ENCODE peak calls at places on chromosomes 7 and 10, in five cellular contexts. F is NCI-H2029, W is GM13977, G is H7, B is left cardiac atrium. L is an unnamed sample.

GRCh38 chr10:354901-355617 is 219.8 kb downstream of the ZMYND11 start:
- DNase-seq in F (no peak), W (no peak), G (no peak), B (no peak), L (no peak)

GRCh38 chr10:95308389-95309302 is 17.8 kb upstream of the PDLIM1 start:
- DNase-seq in F (no peak), W (no peak), G (no peak), B (peak), L (peak)

GRCh38 chr10:100996678-100997363 is 2.8 kb upstream of the LZTS2 start:
- DNase-seq in F (no peak), W (peak), G (peak), B (no peak), L (no peak)

GRCh38 chr7:41733063-41733398 is 30.1 kb upstream of the INHBA start:
- DNase-seq in F (no peak), W (no peak), G (no peak), B (no peak), L (no peak)

GRCh38 chr10:19853839-19854238 is 37.6 kb downstream of the PLXDC2 start:
- DNase-seq in F (no peak), W (no peak), G (no peak), B (no peak), L (no peak)

GRCh38 chr7:27581906-27582305 is 80.8 kb downstream of the HIBADH start:
- DNase-seq in F (no peak), W (no peak), G (no peak), B (no peak), L (no peak)

GRCh38 chr7:45153238-45153637 is 4.4 kb upstream of the RAMP3 start:
- DNase-seq in F (no peak), W (no peak), G (no peak), B (no peak), L (no peak)

GRCh38 chr10:123567984-123568745 is 98.0 kb upstream of the GPR26 start:
- DNase-seq in F (no peak), W (no peak), G (peak), B (no peak), L (no peak)

GRCh38 chr7:107505997-107506682 is 36.3 kb downstream of the GPR22 start:
- DNase-seq in F (peak), W (no peak), G (no peak), B (no peak), L (no peak)

GRCh38 chr7:94127026-94127425 is 122.9 kb upstream of the BET1 start:
- DNase-seq in F (no peak), W (no peak), G (no peak), B (no peak), L (no peak)